ENCODE peak calls at places on chromosome 22, in ten cellular contexts. S is IMR-90, W is fibroblast of lung, X is neural progenitor cell, Y is kidney, Q is breast epithelium, I is tibial artery, N is AG04450, D is OCI-LY7, J is transverse colon. V is an unnamed sample. For H3K9me3, the result is how much of the 10 kb centered on the place peaks cover.

GRCh38 chr22:38109391-38110000 is 988 bp downstream of the BAIAP2L2 start:
- DNase-seq in S (no peak), W (no peak), X (peak), Y (peak), Q (no peak), I (no peak), N (no peak), D (peak), J (no peak), V (no peak)

GRCh38 chr22:30433227-30433626 is 7.7 kb downstream of the MTFP1 start:
- DNase-seq in S (no peak), W (no peak), X (no peak), Y (no peak), Q (no peak), I (no peak), N (no peak), D (no peak), J (no peak), V (no peak)

GRCh38 chr22:36816338-36816634 is 549 bp downstream of the PVALB start:
- DNase-seq in S (no peak), W (no peak), X (peak), Y (no peak), Q (no peak), I (no peak), N (no peak), D (no peak), J (no peak), V (peak)

GRCh38 chr22:38454361-38455062 is 487 bp downstream of the KCNJ4 start:
- DNase-seq in S (no peak), W (no peak), X (peak), Y (peak), Q (no peak), I (no peak), N (no peak), D (peak), J (no peak), V (no peak)

GRCh38 chr22:17772249-17772962 is 1.9 kb downstream of the BID start:
- DNase-seq in S (peak), W (no peak), X (no peak), Y (peak), Q (no peak), I (no peak), N (no peak), D (no peak), J (no peak), V (peak)

GRCh38 chr22:42269407-42270177 is 861 bp downstream of the TCF20 start:
- DNase-seq in S (no peak), W (no peak), X (peak), Y (peak), Q (peak), I (no peak), N (no peak), D (peak), J (peak), V (peak)

GRCh38 chr22:31130873-31131272 is 8.1 kb downstream of the INPP5J start:
- DNase-seq in S (no peak), W (no peak), X (no peak), Y (no peak), Q (no peak), I (no peak), N (no peak), D (no peak), J (no peak), V (no peak)

GRCh38 chr22:29830585-29830984 is 7.5 kb downstream of the ASCC2 start:
- DNase-seq in S (no peak), W (no peak), X (no peak), Y (no peak), Q (no peak), I (no peak), N (no peak), D (no peak), J (no peak), V (no peak)

GRCh38 chr22:41401781-41402648 is 20.3 kb downstream of the TEF start:
- DNase-seq in S (peak), W (peak), X (peak), Y (peak), Q (no peak), I (peak), N (peak), D (no peak), J (peak), V (peak)

GRCh38 chr22:39520054-39520873 is at the start of gene ATF4:
- DNase-seq in S (peak), W (peak), X (peak), Y (peak), Q (peak), I (peak), N (peak), D (peak), J (peak), V (peak)

GRCh38 chr22:44632823-44633478 is 69.1 kb upstream of the PRR5 start:
- DNase-seq in S (no peak), W (peak), X (no peak), Y (no peak), Q (no peak), I (peak), N (no peak), D (no peak), J (no peak), V (no peak)

GRCh38 chr22:44521326-44521725 is 23.3 kb upstream of the RTL6 start:
- DNase-seq in S (no peak), W (no peak), X (no peak), Y (no peak), Q (peak), I (peak), N (no peak), D (no peak), J (no peak), V (no peak)

GRCh38 chr22:38947321-38948112 is 9.9 kb upstream of the APOBEC3A start:
- DNase-seq in S (no peak), W (no peak), X (peak), Y (peak), Q (no peak), I (peak), N (no peak), D (no peak), J (peak), V (no peak)

GRCh38 chr22:37544955-37545702 is 15.2 kb upstream of the CDC42EP1 start:
- DNase-seq in S (peak), W (peak), X (peak), Y (peak), Q (no peak), I (peak), N (no peak), D (peak), J (peak), V (peak)

GRCh38 chr22:37193629-37194191 is 5.7 kb upstream of the C1QTNF6 start:
- DNase-seq in S (peak), W (no peak), X (no peak), Y (peak), Q (peak), I (no peak), N (no peak), D (no peak), J (peak), V (no peak)

GRCh38 chr22:38243007-38243775 is 29.6 kb downstream of the TMEM184B start:
- DNase-seq in S (peak), W (peak), X (peak), Y (no peak), Q (no peak), I (no peak), N (peak), D (peak), J (peak), V (peak)

GRCh38 chr22:37641251-37641949 is 1.9 kb downstream of the SH3BP1 start:
- DNase-seq in S (no peak), W (no peak), X (no peak), Y (no peak), Q (no peak), I (peak), N (no peak), D (no peak), J (peak), V (no peak)

GRCh38 chr22:38455530-38456271 is 702 bp upstream of the KCNJ4 start:
- DNase-seq in S (peak), W (peak), X (peak), Y (peak), Q (no peak), I (no peak), N (no peak), D (peak), J (no peak), V (peak)

GRCh38 chr22:25644122-25644521 is 79.6 kb downstream of the GRK3 start:
- DNase-seq in S (peak), W (no peak), X (no peak), Y (no peak), Q (no peak), I (no peak), N (no peak), D (no peak), J (no peak), V (no peak)

GRCh38 chr22:37457093-37457893 is 28.9 kb downstream of the MFNG start:
- DNase-seq in S (peak), W (peak), X (peak), Y (peak), Q (peak), I (no peak), N (no peak), D (peak), J (peak), V (peak)

GRCh38 chr22:50436134-50436830 is 38.6 kb downstream of the SBF1 start:
- DNase-seq in S (no peak), W (no peak), X (no peak), Y (peak), Q (no peak), I (no peak), N (no peak), D (no peak), J (no peak), V (no peak)

GRCh38 chr22:36901411-36902142 is 11.9 kb upstream of the CSF2RB start:
- DNase-seq in S (no peak), W (no peak), X (no peak), Y (no peak), Q (no peak), I (no peak), N (no peak), D (no peak), J (peak), V (no peak)

GRCh38 chr22:31800065-31800464 is 46.2 kb downstream of the DEPDC5 start:
- DNase-seq in S (peak), W (peak), X (no peak), Y (no peak), Q (no peak), I (no peak), N (peak), D (no peak), J (no peak), V (no peak)

GRCh38 chr22:32385681-32386080 is 26.4 kb downstream of the RTCB start:
- DNase-seq in S (no peak), W (no peak), X (no peak), Y (no peak), Q (no peak), I (no peak), N (no peak), D (no peak), J (no peak), V (no peak)

GRCh38 chr22:32127904-32128303 is 31.2 kb downstream of the C22orf42 start:
- DNase-seq in S (no peak), W (no peak), X (peak), Y (no peak), Q (no peak), I (no peak), N (no peak), D (no peak), J (no peak), V (no peak)

GRCh38 chr22:27228771-27229170 is 571.4 kb downstream of the MIAT start:
- DNase-seq in S (no peak), W (no peak), X (no peak), Y (no peak), Q (no peak), I (no peak), N (no peak), D (no peak), J (no peak), V (no peak)

GRCh38 chr22:27381552-27381951 is 420.0 kb downstream of the MN1 start:
- DNase-seq in S (no peak), W (no peak), X (no peak), Y (no peak), Q (no peak), I (no peak), N (no peak), D (peak), J (no peak), V (no peak)

GRCh38 chr22:30310881-30311771 is 15.6 kb downstream of the TBC1D10A start:
- DNase-seq in S (peak), W (peak), X (no peak), Y (peak), Q (peak), I (peak), N (no peak), D (no peak), J (peak), V (peak)

DNA sequence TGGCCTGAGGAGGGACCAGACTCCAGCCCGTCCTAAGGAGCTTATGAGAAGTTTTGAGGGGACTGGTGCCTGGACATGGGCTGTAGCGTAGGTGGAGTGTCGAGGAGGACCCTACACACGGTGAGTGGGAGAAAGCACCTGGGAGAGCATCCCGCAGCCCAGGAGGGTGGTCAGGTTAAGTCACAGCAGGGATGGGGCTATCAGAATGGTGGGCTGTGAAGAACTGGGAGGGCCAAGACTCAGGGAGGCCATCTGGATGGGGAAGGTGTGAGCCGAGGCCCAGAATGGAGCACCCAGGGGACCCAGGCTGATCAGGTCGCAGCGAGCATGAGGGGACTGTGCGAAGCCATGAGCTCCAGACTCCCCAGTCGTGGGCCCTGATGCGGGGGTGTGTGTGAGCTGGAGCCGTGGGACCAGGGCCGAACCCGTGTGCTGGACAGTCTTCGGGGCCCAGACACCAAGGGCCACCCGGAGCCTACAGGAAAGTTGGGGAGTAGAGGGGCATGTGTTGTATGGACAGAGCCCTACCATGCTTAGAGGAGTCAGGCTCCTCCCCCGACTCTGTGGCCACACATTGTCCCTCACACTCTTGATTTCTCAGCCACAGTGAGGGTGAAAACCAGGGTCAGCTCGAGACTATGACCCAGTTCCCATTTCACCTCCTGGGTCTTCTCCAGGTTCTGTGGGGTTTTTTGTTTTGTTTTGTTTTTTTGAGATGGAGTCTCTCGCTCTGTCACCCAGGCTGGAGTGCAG is 54.3 kb downstream of the BCR start:
- DNase-seq in S (no peak), W (no peak), X (no peak), Y (no peak), Q (no peak), I (no peak), N (no peak), D (no peak), J (no peak), V (no peak)
- H3K9me3 ChIP-seq in S (under half), W (under half), X (under half), Y (under half), Q (under half), I (under half), N (under half), D (under half), J (under half), V (under half)

GRCh38 chr22:47210686-47211085 is 448.2 kb downstream of the TBC1D22A start:
- DNase-seq in S (no peak), W (no peak), X (no peak), Y (no peak), Q (no peak), I (peak), N (no peak), D (no peak), J (no peak), V (no peak)

GRCh38 chr22:47210112-47210657 is 447.7 kb downstream of the TBC1D22A start:
- DNase-seq in S (no peak), W (no peak), X (no peak), Y (peak), Q (no peak), I (peak), N (no peak), D (no peak), J (no peak), V (no peak)

GRCh38 chr22:47209547-47210023 is 447.1 kb downstream of the TBC1D22A start:
- DNase-seq in S (no peak), W (no peak), X (no peak), Y (peak), Q (no peak), I (peak), N (no peak), D (no peak), J (no peak), V (no peak)

GRCh38 chr22:47207846-47208554 is 445.6 kb downstream of the TBC1D22A start:
- DNase-seq in S (no peak), W (no peak), X (no peak), Y (peak), Q (no peak), I (peak), N (no peak), D (no peak), J (no peak), V (no peak)

DNA sequence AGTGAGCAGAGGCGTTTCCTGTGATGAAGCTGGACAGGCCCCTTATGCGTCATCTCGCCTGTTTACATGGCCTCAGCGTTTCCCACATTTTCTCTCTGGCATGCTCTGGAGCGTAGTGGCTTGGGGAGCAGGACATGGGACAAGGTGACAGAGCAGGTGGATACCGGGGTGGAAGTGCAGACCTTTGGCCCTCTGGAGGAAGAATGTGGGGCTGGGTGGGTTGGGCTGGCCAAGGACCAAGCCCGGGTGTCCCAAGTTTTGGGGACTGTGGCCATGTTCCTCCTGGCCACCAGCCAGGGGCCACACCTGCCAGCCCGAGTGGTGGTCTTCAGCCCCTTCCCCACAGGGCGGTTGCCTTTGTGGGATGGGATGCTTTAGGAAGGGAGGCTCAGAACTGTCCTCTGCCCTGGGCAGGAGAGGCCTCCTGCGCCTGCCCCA is 446.6 kb downstream of the TBC1D22A start:
- DNase-seq in S (peak), W (peak), X (no peak), Y (peak), Q (no peak), I (peak), N (no peak), D (no peak), J (no peak), V (no peak)
- H3K9me3 ChIP-seq in S (under half), W (under half), X (under half), Y (under half), Q (under half), I (under half), N (under half), D (under half), J (under half), V (under half)

GRCh38 chr22:47249370-47249928 is 487.0 kb downstream of the TBC1D22A start:
- DNase-seq in S (no peak), W (no peak), X (no peak), Y (no peak), Q (peak), I (no peak), N (no peak), D (no peak), J (no peak), V (no peak)
- H3K9me3 ChIP-seq in S (under half), W (under half), X (under half), Y (under half), Q (under half), I (under half), N (under half), D (under half), J (under half), V (under half)

GRCh38 chr22:47552024-47552423 is 789.6 kb downstream of the TBC1D22A start:
- DNase-seq in S (no peak), W (no peak), X (no peak), Y (no peak), Q (peak), I (no peak), N (no peak), D (no peak), J (no peak), V (no peak)

GRCh38 chr22:47552541-47553205 is 790.2 kb downstream of the TBC1D22A start:
- DNase-seq in S (no peak), W (no peak), X (no peak), Y (peak), Q (peak), I (peak), N (no peak), D (no peak), J (no peak), V (no peak)

GRCh38 chr22:47558828-47559700 is 796.6 kb downstream of the TBC1D22A start:
- DNase-seq in S (no peak), W (no peak), X (no peak), Y (peak), Q (no peak), I (no peak), N (no peak), D (no peak), J (no peak), V (no peak)

GRCh38 chr22:47553436-47553835 is 791.0 kb downstream of the TBC1D22A start:
- DNase-seq in S (no peak), W (no peak), X (no peak), Y (no peak), Q (no peak), I (no peak), N (no peak), D (no peak), J (no peak), V (no peak)

GRCh38 chr22:47556473-47556872 is 794.0 kb downstream of the TBC1D22A start:
- DNase-seq in S (no peak), W (no peak), X (no peak), Y (no peak), Q (no peak), I (peak), N (no peak), D (no peak), J (no peak), V (no peak)
- H3K9me3 ChIP-seq in S (under half), W (under half), X (under half), Y (under half), Q (under half), I (under half), N (under half), D (under half), J (under half), V (under half)

GRCh38 chr22:20420157-20420842 is 17.3 kb downstream of the SCARF2 start:
- DNase-seq in S (no peak), W (no peak), X (no peak), Y (no peak), Q (no peak), I (no peak), N (no peak), D (no peak), J (no peak), V (no peak)

GRCh38 chr22:20422965-20423635 is 14.5 kb downstream of the SCARF2 start:
- DNase-seq in S (no peak), W (peak), X (no peak), Y (peak), Q (no peak), I (peak), N (no peak), D (no peak), J (no peak), V (peak)

GRCh38 chr22:20421507-20421874 is 16.1 kb downstream of the SCARF2 start:
- DNase-seq in S (no peak), W (no peak), X (no peak), Y (peak), Q (no peak), I (no peak), N (no peak), D (no peak), J (no peak), V (no peak)

GRCh38 chr22:20423636-20424511 is 13.8 kb downstream of the SCARF2 start:
- DNase-seq in S (no peak), W (no peak), X (peak), Y (peak), Q (no peak), I (no peak), N (no peak), D (no peak), J (no peak), V (no peak)

GRCh38 chr22:20422271-20422958 is 15.2 kb downstream of the SCARF2 start:
- DNase-seq in S (peak), W (no peak), X (peak), Y (peak), Q (no peak), I (no peak), N (no peak), D (no peak), J (no peak), V (no peak)
- H3K9me3 ChIP-seq in S (under half), W (under half), X (under half), Y (under half), Q (under half), I (under half), N (under half), D (under half), J (under half), V (under half)

GRCh38 chr22:48453171-48453570 is 1374.5 kb downstream of the BRD1 start:
- DNase-seq in S (no peak), W (no peak), X (no peak), Y (no peak), Q (no peak), I (no peak), N (no peak), D (no peak), J (no peak), V (no peak)

GRCh38 chr22:48459259-48459658 is 1368.4 kb downstream of the BRD1 start:
- DNase-seq in S (no peak), W (no peak), X (no peak), Y (no peak), Q (no peak), I (no peak), N (no peak), D (no peak), J (no peak), V (no peak)

GRCh38 chr22:48453751-48454485 is 1373.8 kb downstream of the BRD1 start:
- DNase-seq in S (no peak), W (no peak), X (no peak), Y (peak), Q (peak), I (peak), N (no peak), D (no peak), J (no peak), V (no peak)

GRCh38 chr22:48452766-48453165 is 1374.9 kb downstream of the BRD1 start:
- DNase-seq in S (no peak), W (no peak), X (no peak), Y (no peak), Q (peak), I (peak), N (no peak), D (no peak), J (no peak), V (no peak)

GRCh38 chr22:48456449-48456848 is 1371.2 kb downstream of the BRD1 start:
- DNase-seq in S (no peak), W (no peak), X (no peak), Y (no peak), Q (no peak), I (peak), N (no peak), D (no peak), J (no peak), V (no peak)
- H3K9me3 ChIP-seq in S (under half), W (under half), X (under half), Y (under half), Q (under half), I (under half), N (half or more), D (under half), J (under half), V (under half)

V was measured in MG63.